ENCODE peak calls at places on chromosomes 12 and 14, in four cellular contexts. C, D, M and B are unnamed samples.
A peak's percentile ranks its signal among the peaks of the same experiment; 100 is the strongest.

GRCh38 chr12:18546399-18546798 is 191.4 kb downstream of the PLCZ1 start:
- DNase-seq in C (peak; percentile 39), M (no peak), D (no peak), B (no peak)

GRCh38 chr12:103851127-103851526 is 10.1 kb upstream of the NT5DC3 start:
- DNase-seq in M (no peak), C (no peak), D (no peak), B (no peak)

GRCh38 chr12:52335598-52336262 is 14.5 kb upstream of the KRT83 start:
- DNase-seq in C (no peak), D (no peak), M (no peak), B (no peak)

GRCh38 chr14:68282479-68283377 is 463.1 kb downstream of the RAD51B start:
- DNase-seq in C (no peak), M (no peak), D (no peak), B (no peak)

GRCh38 chr12:45762185-45763110 is 32.9 kb downstream of the ARID2 start:
- DNase-seq in M (peak; percentile 19), C (no peak), D (no peak), B (no peak)

GRCh38 chr14:46840971-46841729 is 189.6 kb upstream of the RPL10L start:
- DNase-seq in M (no peak), D (no peak), C (no peak), B (no peak)

GRCh38 chr12:130787445-130788410 is 51.3 kb downstream of the STX2 start:
- DNase-seq in M (no peak), D (no peak), C (no peak), B (no peak)

GRCh38 chr14:75995372-75996041 is 9.9 kb downstream of the IFT43 start:
- DNase-seq in M (no peak), D (peak; percentile 32), C (peak; percentile 59), B (peak; percentile 76)

GRCh38 chr14:91396959-91397815 is 20.4 kb downstream of the CCDC88C start:
- DNase-seq in D (no peak), M (no peak), C (no peak), B (no peak)

GRCh38 chr14:95515080-95515489 is 1.4 kb downstream of the SYNE3 start:
- DNase-seq in M (no peak), D (no peak), C (peak; percentile 54), B (no peak)

GRCh38 chr14:66311935-66312334 is 174.2 kb upstream of the CCDC196 start:
- DNase-seq in D (no peak), M (no peak), C (no peak), B (no peak)

GRCh38 chr12:91574975-91575374 is 392.4 kb upstream of the DCN start:
- DNase-seq in M (no peak), C (no peak), D (no peak), B (no peak)

GRCh38 chr14:95157195-95157986 is at the start of gene DICER1:
- DNase-seq in M (peak; percentile 83), C (peak; percentile 97), D (peak; percentile 96), B (peak; percentile 97)

GRCh38 chr14:43981135-43981787 is 525.8 kb downstream of the FSCB start:
- DNase-seq in C (no peak), M (no peak), D (no peak), B (no peak)

GRCh38 chr12:76876696-76877229 is 2.1 kb downstream of the CSRP2 start:
- DNase-seq in C (no peak), D (no peak), M (no peak), B (no peak)

GRCh38 chr14:68800361-68800760 is 7.5 kb upstream of the ZFP36L1 start:
- DNase-seq in C (no peak), M (no peak), D (no peak), B (no peak)

GRCh38 chr12:113174461-113175384 is 10.6 kb downstream of the DDX54 start:
- DNase-seq in M (no peak), C (peak; percentile 75), D (peak; percentile 73), B (peak; percentile 62)

GRCh38 chr14:87497301-87497700 is 495.7 kb downstream of the GALC start:
- DNase-seq in C (no peak), M (no peak), D (no peak), B (no peak)

GRCh38 chr12:21769311-21769710 is 5.2 kb downstream of the KCNJ8 start:
- DNase-seq in C (no peak), D (no peak), M (no peak), B (no peak)

GRCh38 chr12:131458931-131459575 is 251.8 kb upstream of the SFSWAP start:
- DNase-seq in C (no peak), M (no peak), D (no peak), B (no peak)

GRCh38 chr14:33996450-33996849 is 45.6 kb upstream of the EGLN3 start:
- DNase-seq in C (no peak), M (no peak), D (no peak), B (no peak)

GRCh38 chr14:32022525-32022924 is 54.6 kb upstream of the ARHGAP5 start:
- DNase-seq in M (no peak), C (no peak), D (no peak), B (no peak)

GRCh38 chr14:89165810-89166209 is 251.2 kb downstream of the FOXN3 start:
- DNase-seq in C (no peak), M (no peak), D (no peak), B (no peak)

GRCh38 chr14:75138492-75138891 is 11.6 kb upstream of the NEK9 start:
- DNase-seq in D (no peak), M (no peak), C (no peak), B (no peak)

GRCh38 chr14:102516531-102517411 is 7.2 kb upstream of the ANKRD9 start:
- DNase-seq in C (peak; percentile 70), M (no peak), D (no peak), B (no peak)

GRCh38 chr12:10268037-10268436 is 39.6 kb upstream of the KLRD1 start:
- DNase-seq in D (no peak), M (no peak), C (no peak), B (no peak)

GRCh38 chr14:76759589-76759988 is 1.7 kb upstream of the VASH1 start:
- DNase-seq in M (no peak), D (no peak), C (no peak), B (no peak)

GRCh38 chr12:87311206-87311605 is 718.0 kb downstream of the C12orf50 start:
- DNase-seq in D (no peak), C (no peak), M (no peak), B (no peak)

GRCh38 chr12:108146035-108146893 is 17.2 kb downstream of the WSCD2 start:
- DNase-seq in D (no peak), M (no peak), C (no peak), B (no peak)

GRCh38 chr12:85405781-85406522 is 125.9 kb downstream of the ALX1 start:
- DNase-seq in M (no peak), C (no peak), D (no peak), B (no peak)

GRCh38 chr14:103385994-103386491 is 828 bp downstream of the MARK3 start:
- DNase-seq in C (peak; percentile 34), M (no peak), D (no peak), B (no peak)

GRCh38 chr12:131250028-131250950 is 296.6 kb downstream of the ADGRD1 start:
- DNase-seq in D (no peak), C (no peak), M (no peak), B (peak; percentile 74)

GRCh38 chr14:67285876-67286452 is 44.7 kb downstream of the PALS1 start:
- DNase-seq in D (no peak), C (no peak), M (peak; percentile 39), B (no peak)

GRCh38 chr12:16299403-16299802 is 21.9 kb upstream of the SLC15A5 start:
- DNase-seq in M (no peak), D (no peak), C (no peak), B (peak; percentile 14)

GRCh38 chr12:92467886-92468285 is 234.9 kb upstream of the PLEKHG7 start:
- DNase-seq in M (no peak), D (no peak), C (no peak), B (no peak)

GRCh38 chr14:71060274-71060673 is 153.0 kb downstream of the PCNX1 start:
- DNase-seq in M (no peak), C (no peak), D (no peak), B (no peak)
- H3K27ac ChIP-seq in M (no peak overlapping the region), C (no peak overlapping the region), D (no peak overlapping the region), B (no peak overlapping the region)

GRCh38 chr14:105065280-105066228 is at the start of gene GPR132:
- DNase-seq in C (peak; percentile 64), M (no peak), D (no peak), B (no peak)
- TF ChIP-seq POLR2A in C (peak; percentile 18), M (no peak), D (peak; percentile 42), B (no peak)

GRCh38 chr14:104582649-104583048 is 3.1 kb downstream of the C14orf180 start:
- DNase-seq in M (no peak), C (peak; percentile 57), D (no peak), B (peak; percentile 31)
- H3K4me1 ChIP-seq in M (no peaks in the 10 kb centered on the region), C (peaks cover 14% of the 10 kb centered on the region), D (peaks cover 15% of the 10 kb centered on the region), B (no peaks in the 10 kb centered on the region)

GRCh38 chr12:119710941-119711551 is 43.1 kb downstream of the PRKAB1 start:
- DNase-seq in C (no peak), M (no peak), D (no peak), B (no peak)

GRCh38 chr12:119714614-119715267 is 46.8 kb downstream of the PRKAB1 start:
- DNase-seq in C (no peak), M (no peak), D (no peak), B (no peak)

GRCh38 chr12:119711693-119712092 is 43.8 kb downstream of the PRKAB1 start:
- DNase-seq in C (no peak), D (no peak), M (no peak), B (no peak)

GRCh38 chr12:119713551-119714031 is 45.7 kb downstream of the PRKAB1 start:
- DNase-seq in C (no peak), M (no peak), D (no peak), B (no peak)

DNA sequence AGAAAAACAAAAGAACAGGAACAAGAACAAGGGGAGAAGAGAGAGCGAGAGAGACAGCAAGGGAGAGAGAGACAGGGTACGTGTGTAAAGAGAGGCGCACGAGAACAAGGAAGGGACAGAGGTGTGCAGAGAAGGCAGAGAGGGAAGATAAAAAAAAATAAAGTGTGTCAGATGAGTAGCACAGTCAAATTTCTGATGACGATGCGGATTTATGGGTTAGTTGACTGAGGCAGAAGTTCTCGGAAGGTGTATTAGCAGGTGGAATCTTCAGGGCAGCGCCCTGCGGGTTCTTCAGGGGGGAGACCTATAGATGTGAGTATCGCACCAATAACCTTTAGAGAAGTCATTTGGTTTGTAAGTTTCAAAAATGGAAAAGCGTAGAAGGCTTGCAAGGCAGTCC is 44.8 kb downstream of the PRKAB1 start:
- DNase-seq in D (no peak), M (no peak), C (no peak), B (no peak)
- H3K27ac ChIP-seq in D (no peak overlapping the region), M (no peak overlapping the region), C (no peak overlapping the region), B (no peak overlapping the region)

GRCh38 chr14:100306256-100306505 is at the start of gene SLC25A29:
- DNase-seq in M (no peak), C (no peak), D (no peak), B (no peak)
- TF ChIP-seq POLR2A in M (peak; percentile 72), C (peak; percentile 47), D (peak; percentile 89), B (peak; percentile 91)